ENCODE peak calls at places on chromosomes 5 and 9, in four cellular contexts. V is IMR-90, M is keratinocyte, T is K562. Q is an unnamed sample.
A peak's percentile ranks its signal among the peaks of the same experiment; 100 is the strongest.

GRCh38 chr9:10008101-10008799 is 604.6 kb downstream of the PTPRD start:
- DNase-seq in V (no peak), T (no peak), M (no peak), Q (no peak)

GRCh38 chr9:136565722-136566552 is 20.1 kb upstream of the NOTCH1 start:
- DNase-seq in T (no peak), V (no peak), M (no peak), Q (no peak)

GRCh38 chr9:35748858-35749514 is at the start of the genes GBA2 and RGP1:
- DNase-seq in M (no peak), V (peak; percentile 43), T (peak; percentile 87), Q (peak; percentile 75)

GRCh38 chr9:132311978-132312377 is 42.8 kb downstream of the SETX start:
- DNase-seq in V (peak; percentile 6), T (no peak), M (no peak), Q (no peak)

GRCh38 chr9:134434896-134435506 is 108.7 kb downstream of the RXRA start:
- DNase-seq in T (no peak), V (peak; percentile 97), M (no peak), Q (peak; percentile 94)

GRCh38 chr5:10493884-10494283 is 52.2 kb downstream of the ROPN1L start:
- DNase-seq in T (no peak), M (no peak), V (no peak), Q (no peak)

GRCh38 chr5:56206126-56206525 is 27.0 kb downstream of the ANKRD55 start:
- DNase-seq in T (no peak), M (no peak), V (peak; percentile 91), Q (peak; percentile 80)

GRCh38 chr5:94433393-94434149 is 184.8 kb downstream of the KIAA0825 start:
- DNase-seq in T (no peak), V (peak; percentile 64), M (no peak), Q (peak; percentile 38)

GRCh38 chr5:64384761-64385160 is 121.1 kb upstream of the RGS7BP start:
- DNase-seq in V (no peak), T (no peak), M (no peak), Q (peak; percentile 55)

GRCh38 chr5:121019112-121019511 is 555.0 kb downstream of the PRR16 start:
- DNase-seq in M (no peak), T (no peak), V (no peak), Q (no peak)

GRCh38 chr9:97517331-97518089 is 16.0 kb downstream of the TMOD1 start:
- DNase-seq in M (no peak), V (no peak), T (peak; percentile 40), Q (no peak)

GRCh38 chr5:36535390-36535789 is 71.0 kb upstream of the SLC1A3 start:
- DNase-seq in V (no peak), M (no peak), T (no peak), Q (no peak)

GRCh38 chr9:132582276-132582785 is at the start of gene BARHL1:
- DNase-seq in M (no peak), T (no peak), V (no peak), Q (no peak)

GRCh38 chr5:171606414-171607024 is 179.1 kb upstream of the SMIM23 start:
- DNase-seq in T (peak; percentile 57), M (no peak), V (peak; percentile 10), Q (no peak)

GRCh38 chr9:135295556-135296300 is 183.9 kb upstream of the PPP1R26 start:
- DNase-seq in V (no peak), M (no peak), T (no peak), Q (no peak)

GRCh38 chr5:172940242-172941066 is 18.8 kb upstream of the RPL26L1 start:
- DNase-seq in V (no peak), T (no peak), M (no peak), Q (no peak)

GRCh38 chr5:160165137-160166068 is 46.2 kb upstream of the PWWP2A start:
- DNase-seq in T (no peak), M (peak; percentile 90), V (peak; percentile 98), Q (peak; percentile 86)

GRCh38 chr9:136140966-136141365 is 22.3 kb upstream of the TMEM250 start:
- DNase-seq in T (no peak), M (no peak), V (peak; percentile 3), Q (no peak)

GRCh38 chr5:2376486-2376885 is 375.0 kb downstream of the IRX2 start:
- DNase-seq in T (no peak), M (no peak), V (no peak), Q (no peak)

GRCh38 chr9:20240498-20240897 is 381.8 kb downstream of the MLLT3 start:
- DNase-seq in T (no peak), M (no peak), V (no peak), Q (no peak)

GRCh38 chr5:3654515-3654914 is 58.9 kb downstream of the IRX1 start:
- DNase-seq in V (no peak), T (no peak), M (no peak), Q (no peak)

GRCh38 chr5:80195837-80196400 is 59.9 kb downstream of the SERINC5 start:
- DNase-seq in V (no peak), T (no peak), M (no peak), Q (no peak)

DNA sequence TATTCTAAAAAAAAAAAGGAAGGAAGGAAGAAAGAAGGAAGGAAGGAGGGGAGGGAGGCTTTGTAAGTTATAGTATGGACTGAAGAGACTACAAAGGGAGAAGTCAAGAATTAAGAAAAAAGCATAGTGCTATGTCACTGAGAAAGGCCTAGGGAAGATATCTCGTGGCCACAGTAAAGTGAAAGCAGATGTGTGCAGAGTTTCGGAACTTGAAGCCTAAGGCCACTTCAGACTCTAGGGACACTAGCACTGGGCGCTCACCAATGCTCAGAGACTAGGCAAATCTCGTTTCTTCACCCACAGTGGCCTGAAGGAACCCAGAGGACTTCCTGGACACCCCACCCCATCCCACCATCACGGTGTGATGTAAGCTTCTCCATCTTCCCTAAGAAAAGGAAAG is 181.4 kb upstream of the TRPM3 start:
- DNase-seq in V (no peak), M (no peak), T (no peak), Q (no peak)
- H3K9me1 ChIP-seq in V (no peaks in the 10 kb centered on the region), M (no peaks in the 10 kb centered on the region), T (no peaks in the 10 kb centered on the region), Q (no peaks in the 10 kb centered on the region)

DNA sequence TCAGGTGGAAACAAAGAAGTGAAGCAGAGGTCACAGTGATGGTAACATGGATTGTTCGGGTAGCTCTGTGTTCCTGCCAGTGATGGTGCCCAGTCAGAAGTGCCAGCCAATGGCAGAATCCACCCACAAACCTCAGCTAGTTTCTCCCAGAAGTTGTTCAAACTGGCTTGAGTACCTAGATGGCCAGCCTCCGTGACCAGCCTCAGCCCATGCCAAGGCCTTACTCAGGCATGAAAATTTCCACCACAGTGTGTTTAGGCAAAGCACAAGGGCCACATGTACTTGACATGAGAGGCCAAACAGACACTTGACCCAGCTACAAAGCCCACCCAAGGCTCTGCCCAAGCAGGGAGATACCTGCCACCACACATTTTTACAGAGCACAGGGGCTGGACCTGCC is 19.4 kb upstream of the BTNL9 start:
- DNase-seq in V (no peak), M (no peak), T (peak; percentile 2), Q (no peak)
- H3K9me1 ChIP-seq in V (no peaks in the 10 kb centered on the region), M (peaks cover 2% of the 10 kb centered on the region), T (no peaks in the 10 kb centered on the region), Q (no peaks in the 10 kb centered on the region)

GRCh38 chr9:34428325-34428958 is 29.9 kb downstream of the FAM219A start:
- DNase-seq in T (no peak), V (peak; percentile 60), M (no peak), Q (peak; percentile 82)

GRCh38 chr9:34431661-34432060 is 26.7 kb downstream of the FAM219A start:
- DNase-seq in V (no peak), M (no peak), T (no peak), Q (no peak)

GRCh38 chr9:34430843-34431437 is 27.4 kb downstream of the FAM219A start:
- DNase-seq in T (peak; percentile 29), M (peak; percentile 36), V (peak; percentile 85), Q (peak; percentile 64)

DNA sequence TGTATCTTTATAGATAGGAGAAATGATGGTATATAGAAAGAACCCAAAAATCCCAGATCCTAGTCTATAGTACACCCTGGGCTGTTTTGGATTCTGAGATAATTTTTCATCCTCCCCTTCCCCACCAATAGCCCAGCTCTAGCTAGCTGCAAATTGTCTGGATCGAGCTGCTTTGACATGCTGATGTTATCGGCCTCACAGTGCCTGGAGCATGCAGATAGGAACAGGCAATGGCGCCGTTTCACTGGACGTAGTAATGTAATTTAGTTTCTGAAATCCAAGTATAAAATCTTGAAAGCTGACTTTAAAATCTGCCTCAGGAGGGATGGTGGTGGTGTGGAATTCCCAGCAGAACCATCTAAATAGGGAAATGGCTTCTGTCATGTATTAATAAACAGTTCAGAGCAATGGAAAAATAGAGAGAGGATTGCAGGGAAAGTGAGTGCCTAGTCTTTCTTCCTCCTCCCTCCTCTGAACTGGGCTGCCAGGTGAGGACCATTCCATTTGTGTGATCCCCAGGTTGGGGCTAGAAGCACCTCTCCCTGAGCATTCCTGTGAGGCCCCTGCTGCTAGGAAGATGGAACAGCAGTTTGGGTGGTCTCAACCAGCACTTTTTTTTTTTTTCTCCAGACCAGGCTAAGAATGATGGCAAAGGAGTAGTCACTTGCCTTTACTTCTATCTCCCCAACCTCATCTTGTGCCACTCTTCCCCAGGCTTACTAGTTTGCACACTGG is 31.9 kb downstream of the FAM219A start:
- DNase-seq in T (peak; percentile 9), M (no peak), V (no peak), Q (no peak)
- H3K9me1 ChIP-seq in T (no peaks in the 10 kb centered on the region), M (no peaks in the 10 kb centered on the region), V (peaks cover 20% of the 10 kb centered on the region), Q (no peaks in the 10 kb centered on the region)

GRCh38 chr5:142544946-142545652 is 140.8 kb downstream of the FGF1 start:
- DNase-seq in T (no peak), M (no peak), V (peak; percentile 54), Q (no peak)
- H3K9me1 ChIP-seq in T (no peaks in the 10 kb centered on the region), M (no peaks in the 10 kb centered on the region), V (peaks cover 25% of the 10 kb centered on the region), Q (no peaks in the 10 kb centered on the region)